ENCODE peak calls at places on chromosomes 6 and 20, in four cellular contexts. One of them, this sample, is unnamed.
A peak's percentile ranks its signal among the peaks of the same experiment; 100 is the strongest.

GRCh38 chr20:52201395-52201794 is 9.8 kb upstream of the ZFP64 start:
- DNase-seq in HepG2: no peak
- DNase-seq in GM12878: no peak
- DNase-seq in H1: no peak
- DNase-seq in this sample: no peak

GRCh38 chr6:137917518-137917917 is 50.5 kb downstream of the TNFAIP3 start:
- DNase-seq in HepG2: no peak
- DNase-seq in GM12878: no peak
- DNase-seq in H1: no peak
- DNase-seq in this sample: no peak

GRCh38 chr20:17810847-17811604 is 111.3 kb downstream of the BANF2 start:
- DNase-seq in HepG2: no peak
- DNase-seq in GM12878: no peak
- DNase-seq in H1: no peak
- DNase-seq in this sample: no peak

GRCh38 chr20:23441850-23442313 is 2.4 kb downstream of the CSTL1 start:
- DNase-seq in HepG2: peak; percentile 84
- DNase-seq in GM12878: peak; percentile 43
- DNase-seq in H1: peak; percentile 93
- DNase-seq in this sample: peak; percentile 77

GRCh38 chr6:129089357-129089756 is 206.4 kb downstream of the LAMA2 start:
- DNase-seq in HepG2: no peak
- DNase-seq in GM12878: no peak
- DNase-seq in H1: no peak
- DNase-seq in this sample: no peak

GRCh38 chr20:31606928-31607639 is 2.0 kb downstream of the ID1 start:
- DNase-seq in HepG2: peak; percentile 99
- DNase-seq in GM12878: no peak
- DNase-seq in H1: peak; percentile 62
- DNase-seq in this sample: peak; percentile 94

GRCh38 chr20:53578492-53579222 is 15.0 kb downstream of the ZNF217 start:
- DNase-seq in HepG2: peak; percentile 94
- DNase-seq in GM12878: peak; percentile 76
- DNase-seq in H1: no peak
- DNase-seq in this sample: peak; percentile 57

GRCh38 chr20:25216199-25216945 is 20.9 kb downstream of the ENTPD6 start:
- DNase-seq in HepG2: no peak
- DNase-seq in GM12878: no peak
- DNase-seq in H1: no peak
- DNase-seq in this sample: no peak

GRCh38 chr20:17696287-17696686 is 3.5 kb upstream of the BANF2 start:
- DNase-seq in HepG2: no peak
- DNase-seq in GM12878: no peak
- DNase-seq in H1: no peak
- DNase-seq in this sample: no peak

GRCh38 chr6:158910484-158911075 is 89.4 kb downstream of the RSPH3 start:
- DNase-seq in HepG2: no peak
- DNase-seq in GM12878: peak; percentile 54
- DNase-seq in H1: no peak
- DNase-seq in this sample: no peak

GRCh38 chr20:1535420-1536175 is 21.9 kb downstream of the SIRPD start:
- DNase-seq in HepG2: no peak
- DNase-seq in GM12878: peak; percentile 96
- DNase-seq in H1: no peak
- DNase-seq in this sample: no peak

GRCh38 chr6:53792016-53792415 is 2.8 kb upstream of the LRRC1 start:
- DNase-seq in HepG2: no peak
- DNase-seq in GM12878: no peak
- DNase-seq in H1: no peak
- DNase-seq in this sample: no peak

GRCh38 chr20:37353285-37353849 is 7.4 kb downstream of the SRC start:
- DNase-seq in HepG2: no peak
- DNase-seq in GM12878: no peak
- DNase-seq in H1: no peak
- DNase-seq in this sample: no peak

GRCh38 chr20:32982617-32983458 is 21.4 kb downstream of the SUN5 start:
- DNase-seq in HepG2: peak; percentile 50
- DNase-seq in GM12878: no peak
- DNase-seq in H1: no peak
- DNase-seq in this sample: no peak

GRCh38 chr6:86529635-86530034 is 407.7 kb upstream of the HTR1E start:
- DNase-seq in HepG2: no peak
- DNase-seq in GM12878: no peak
- DNase-seq in H1: no peak
- DNase-seq in this sample: no peak

GRCh38 chr6:11414564-11414963 is 123.0 kb upstream of the TMEM170B start:
- DNase-seq in HepG2: peak; percentile 78
- DNase-seq in GM12878: peak; percentile 72
- DNase-seq in H1: no peak
- DNase-seq in this sample: no peak

GRCh38 chr20:61682114-61682997 is 383.3 kb downstream of the TAF4 start:
- DNase-seq in HepG2: no peak
- DNase-seq in GM12878: no peak
- DNase-seq in H1: no peak
- DNase-seq in this sample: no peak

GRCh38 chr6:3848925-3849605 is at the start of gene FAM50B:
- DNase-seq in HepG2: no peak
- DNase-seq in GM12878: peak; percentile 40
- DNase-seq in H1: peak; percentile 99
- DNase-seq in this sample: peak; percentile 71

GRCh38 chr6:5126214-5126613 is 41.1 kb downstream of the PPP1R3G start:
- DNase-seq in HepG2: peak; percentile 43
- DNase-seq in GM12878: no peak
- DNase-seq in H1: no peak
- DNase-seq in this sample: no peak

GRCh38 chr6:128919831-128920230 is 36.9 kb downstream of the LAMA2 start:
- DNase-seq in HepG2: no peak
- DNase-seq in GM12878: no peak
- DNase-seq in H1: no peak
- DNase-seq in this sample: no peak

GRCh38 chr6:20879526-20879925 is 345.3 kb downstream of the CDKAL1 start:
- DNase-seq in HepG2: peak; percentile 37
- DNase-seq in GM12878: no peak
- DNase-seq in H1: no peak
- DNase-seq in this sample: no peak

GRCh38 chr6:74289881-74290280 is 593.9 kb downstream of the CD109 start:
- DNase-seq in HepG2: no peak
- DNase-seq in GM12878: no peak
- DNase-seq in H1: no peak
- DNase-seq in this sample: no peak

GRCh38 chr6:169363590-169363989 is 109.9 kb upstream of the THBS2 start:
- DNase-seq in HepG2: no peak
- DNase-seq in GM12878: no peak
- DNase-seq in H1: no peak
- DNase-seq in this sample: no peak

GRCh38 chr6:40391086-40391485 is 196.1 kb downstream of the LRFN2 start:
- DNase-seq in HepG2: no peak
- DNase-seq in GM12878: no peak
- DNase-seq in H1: peak; percentile 10
- DNase-seq in this sample: no peak

GRCh38 chr6:90701146-90701781 is 114.4 kb upstream of the MAP3K7 start:
- DNase-seq in HepG2: no peak
- DNase-seq in GM12878: no peak
- DNase-seq in H1: peak; percentile 65
- DNase-seq in this sample: no peak

GRCh38 chr6:100633096-100633766 is 168.5 kb upstream of the SIM1 start:
- DNase-seq in HepG2: peak; percentile 79
- DNase-seq in GM12878: no peak
- DNase-seq in H1: no peak
- DNase-seq in this sample: no peak

GRCh38 chr6:27865952-27866369 is 46.2 kb downstream of the OR2B2 start:
- DNase-seq in HepG2: no peak
- DNase-seq in GM12878: no peak
- DNase-seq in H1: peak; percentile 71
- DNase-seq in this sample: no peak

GRCh38 chr6:107713214-107713962 is 110.7 kb downstream of the SCML4 start:
- DNase-seq in HepG2: no peak
- DNase-seq in GM12878: no peak
- DNase-seq in H1: no peak
- DNase-seq in this sample: no peak

GRCh38 chr20:15359056-15359455 is 1021.6 kb upstream of the FLRT3 start:
- DNase-seq in HepG2: no peak
- DNase-seq in GM12878: no peak
- DNase-seq in H1: no peak
- DNase-seq in this sample: no peak

GRCh38 chr20:17651761-17652388 is 30.2 kb downstream of the RRBP1 start:
- DNase-seq in HepG2: no peak
- DNase-seq in GM12878: no peak
- DNase-seq in H1: no peak
- DNase-seq in this sample: no peak

GRCh38 chr20:24027229-24027628 is 38.6 kb upstream of the GGTLC1 start:
- DNase-seq in HepG2: no peak
- DNase-seq in GM12878: peak; percentile 2
- DNase-seq in H1: no peak
- DNase-seq in this sample: peak; percentile 1

GRCh38 chr6:145055567-145055966 is 679.8 kb downstream of the EPM2A start:
- DNase-seq in HepG2: no peak
- DNase-seq in GM12878: no peak
- DNase-seq in H1: no peak
- DNase-seq in this sample: no peak

GRCh38 chr6:138970159-138970558 is 17.9 kb downstream of the REPS1 start:
- DNase-seq in HepG2: no peak
- DNase-seq in GM12878: no peak
- DNase-seq in H1: no peak
- DNase-seq in this sample: no peak

GRCh38 chr6:104409913-104410312 is 449.8 kb downstream of the HACE1 start:
- DNase-seq in HepG2: no peak
- DNase-seq in GM12878: no peak
- DNase-seq in H1: no peak
- DNase-seq in this sample: no peak

GRCh38 chr6:33904050-33904827 is 100.4 kb upstream of the MLN start:
- DNase-seq in HepG2: no peak
- DNase-seq in GM12878: peak; percentile 79
- DNase-seq in H1: no peak
- DNase-seq in this sample: peak; percentile 86

GRCh38 chr20:23587631-23588030 is 18.1 kb downstream of the CST9 start:
- DNase-seq in HepG2: no peak
- DNase-seq in GM12878: no peak
- DNase-seq in H1: peak; percentile 37
- DNase-seq in this sample: no peak

GRCh38 chr6:47195251-47195650 is 114.5 kb downstream of the TNFRSF21 start:
- DNase-seq in HepG2: no peak
- DNase-seq in GM12878: no peak
- DNase-seq in H1: no peak
- DNase-seq in this sample: no peak

GRCh38 chr6:127690092-127690491 is 113.1 kb downstream of the C6orf58 start:
- DNase-seq in HepG2: no peak
- DNase-seq in GM12878: no peak
- DNase-seq in H1: no peak
- DNase-seq in this sample: no peak

GRCh38 chr6:1598433-1598832 is 11.3 kb upstream of the FOXC1 start:
- DNase-seq in HepG2: no peak
- DNase-seq in GM12878: no peak
- DNase-seq in H1: no peak
- DNase-seq in this sample: no peak

GRCh38 chr6:1598886-1599285 is 10.8 kb upstream of the FOXC1 start:
- DNase-seq in HepG2: no peak
- DNase-seq in GM12878: no peak
- DNase-seq in H1: no peak
- DNase-seq in this sample: no peak

GRCh38 chr6:1597121-1597744 is 12.5 kb upstream of the FOXC1 start:
- DNase-seq in HepG2: no peak
- DNase-seq in GM12878: no peak
- DNase-seq in H1: no peak
- DNase-seq in this sample: no peak

GRCh38 chr6:1599469-1599868 is 10.2 kb upstream of the FOXC1 start:
- DNase-seq in HepG2: no peak
- DNase-seq in GM12878: no peak
- DNase-seq in H1: no peak
- DNase-seq in this sample: no peak

DNA sequence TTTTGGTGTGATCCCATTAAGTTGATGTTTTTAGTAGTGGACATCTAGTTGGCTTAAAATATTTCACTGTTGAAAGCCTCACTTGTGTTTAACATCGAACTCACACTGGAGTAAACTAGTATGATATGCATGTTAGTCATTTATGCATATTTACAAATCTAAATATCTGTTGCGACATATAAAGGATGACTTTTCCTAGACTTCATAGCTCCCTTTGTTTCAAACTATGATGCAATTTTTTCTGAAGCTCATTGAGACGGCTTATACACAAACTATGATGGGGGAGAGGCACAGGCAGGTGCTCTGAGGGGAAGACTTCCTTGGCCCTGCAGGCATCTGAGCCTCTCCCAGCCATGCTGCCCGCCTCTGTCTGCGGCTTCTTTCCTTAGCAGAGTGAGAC is 11.8 kb upstream of the FOXC1 start:
- DNase-seq in HepG2: peak; percentile 37
- DNase-seq in GM12878: no peak
- DNase-seq in H1: no peak
- DNase-seq in this sample: no peak
- TF ChIP-seq CREB1 in HepG2: no peak
- TF ChIP-seq CREB1 in GM12878: no peak
- TF ChIP-seq CREB1 in H1: no peak
- TF ChIP-seq CREB1 in this sample: no peak

GRCh38 chr6:112752791-112753190 is 405.7 kb downstream of the RFPL4B start:
- DNase-seq in HepG2: no peak
- DNase-seq in GM12878: no peak
- DNase-seq in H1: no peak
- DNase-seq in this sample: no peak
- TF ChIP-seq ZNF274 in HepG2: no peak
- TF ChIP-seq ZNF274 in GM12878: no peak
- TF ChIP-seq ZNF274 in H1: no peak
- TF ChIP-seq ZNF274 in this sample: no peak

GRCh38 chr20:50690979-50691584 is at the start of gene RIPOR3:
- DNase-seq in HepG2: no peak
- DNase-seq in GM12878: no peak
- DNase-seq in H1: peak; percentile 67
- DNase-seq in this sample: peak; percentile 97
- TF ChIP-seq EZH2 in HepG2: no peak
- TF ChIP-seq EZH2 in GM12878: no peak
- TF ChIP-seq EZH2 in H1: no peak
- TF ChIP-seq EZH2 in this sample: no peak

DNA sequence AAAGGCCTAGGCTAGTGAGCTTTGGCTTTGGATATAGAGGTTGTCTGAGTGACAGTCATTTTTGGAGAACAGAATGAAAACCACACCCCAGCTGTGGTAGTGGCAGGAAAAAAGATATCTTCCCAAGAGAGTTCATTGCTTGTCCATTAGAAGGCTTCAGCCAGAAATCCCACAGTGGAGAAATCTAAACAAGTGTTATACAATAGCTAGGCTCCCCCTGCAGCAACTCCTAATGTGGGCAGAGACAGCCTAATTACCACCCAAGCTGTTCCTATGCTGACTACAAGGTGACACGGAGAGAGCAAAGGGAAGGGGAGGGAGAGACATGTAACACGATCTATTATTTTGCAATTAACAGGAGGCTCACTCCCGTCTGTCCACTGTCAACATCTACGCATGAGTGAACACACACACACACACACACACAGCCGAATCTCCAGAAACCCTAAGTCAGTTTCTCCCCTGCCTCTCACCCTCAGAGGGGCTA is 147.5 kb upstream of the TCF21 start:
- DNase-seq in HepG2: no peak
- DNase-seq in GM12878: no peak
- DNase-seq in H1: no peak
- DNase-seq in this sample: no peak
- TF ChIP-seq CREB1 in HepG2: no peak
- TF ChIP-seq CREB1 in GM12878: no peak
- TF ChIP-seq CREB1 in H1: no peak
- TF ChIP-seq CREB1 in this sample: no peak

This sample was measured in K562.